ENCODE peak calls at places on chromosomes 3 and 15, in eight cellular contexts. N is cardiac muscle cell, J is kidney, U is left lung, Y is prostate gland, P is heart left ventricle, G is esophagus squamous epithelium, K is sigmoid colon. C is an unnamed sample.
A peak's percentile ranks its signal among the peaks of the same experiment; 100 is the strongest.

GRCh38 chr3:72722930-72723726 is 125.1 kb downstream of the SHQ1 start:
- DNase-seq in Y (peak; percentile 96), N (no peak), U (no peak), J (peak; percentile 89), P (no peak), K (no peak), G (no peak), C (no peak)

GRCh38 chr15:23003736-23004135 is 23.6 kb upstream of the CYFIP1 start:
- DNase-seq in G (no peak), Y (no peak), J (no peak), K (peak; percentile 10), P (no peak), N (no peak), U (no peak), C (no peak)

GRCh38 chr3:48057521-48057920 is 41.3 kb upstream of the MAP4 start:
- DNase-seq in U (no peak), J (no peak), N (no peak), K (no peak), Y (no peak), G (no peak), P (no peak), C (no peak)

GRCh38 chr15:86647810-86648440 is 568.3 kb downstream of the AGBL1 start:
- DNase-seq in J (no peak), U (no peak), N (no peak), P (no peak), Y (no peak), G (no peak), K (no peak), C (no peak)

GRCh38 chr3:28646435-28646834 is 297.8 kb upstream of the AZI2 start:
- DNase-seq in K (no peak), N (no peak), J (no peak), G (no peak), U (no peak), Y (no peak), P (no peak), C (no peak)

GRCh38 chr3:101676765-101677435 is at the start of gene ZBTB11:
- DNase-seq in P (peak; percentile 100), J (peak; percentile 100), U (peak; percentile 98), K (peak; percentile 100), Y (peak; percentile 100), N (peak; percentile 100), G (no peak), C (peak; percentile 100)

GRCh38 chr15:25563571-25563970 is 124.7 kb upstream of the UBE3A start:
- DNase-seq in P (no peak), G (no peak), Y (no peak), U (no peak), N (no peak), J (no peak), K (no peak), C (no peak)

GRCh38 chr15:66633851-66634250 is 68.1 kb upstream of the LCTL start:
- DNase-seq in K (no peak), N (no peak), Y (no peak), U (no peak), P (no peak), J (no peak), G (no peak), C (no peak)

GRCh38 chr3:38005076-38006020 is 14.8 kb downstream of the VILL start:
- DNase-seq in J (peak; percentile 85), G (no peak), Y (peak; percentile 76), U (no peak), N (no peak), P (peak; percentile 85), K (no peak), C (no peak)

GRCh38 chr3:156674911-156675743 is 737 bp downstream of the TIPARP start:
- DNase-seq in Y (peak; percentile 56), N (peak; percentile 56), G (no peak), J (peak; percentile 90), P (peak; percentile 82), U (peak; percentile 91), K (peak; percentile 81), C (peak; percentile 51)

GRCh38 chr3:193829781-193830180 is 236.8 kb downstream of the OPA1 start:
- DNase-seq in J (no peak), K (no peak), N (no peak), U (no peak), G (no peak), Y (peak; percentile 79), P (no peak), C (no peak)

GRCh38 chr3:52195823-52196331 is 2.1 kb upstream of the ALAS1 start:
- DNase-seq in P (no peak), N (no peak), K (no peak), Y (no peak), G (no peak), U (peak; percentile 68), J (no peak), C (no peak)

GRCh38 chr15:64699767-64700388 is 75.5 kb downstream of the RBPMS2 start:
- DNase-seq in G (no peak), N (peak; percentile 93), Y (peak; percentile 51), P (peak; percentile 71), K (no peak), J (no peak), U (no peak), C (no peak)

GRCh38 chr15:81161215-81161673 is 27.2 kb downstream of the CFAP161 start:
- DNase-seq in G (no peak), P (no peak), J (no peak), K (no peak), U (no peak), Y (no peak), N (no peak), C (no peak)

GRCh38 chr3:49903451-49904424 is at the start of gene MST1R:
- DNase-seq in J (peak; percentile 95), N (peak; percentile 78), K (peak; percentile 84), P (peak; percentile 76), U (peak; percentile 97), Y (peak; percentile 74), G (peak; percentile 12), C (peak; percentile 54)

GRCh38 chr3:49910409-49911123 is 6.9 kb upstream of the MST1R start:
- DNase-seq in G (no peak), J (no peak), N (peak; percentile 51), U (no peak), Y (no peak), P (no peak), K (no peak), C (no peak)

GRCh38 chr3:49908378-49909199 is 4.9 kb upstream of the MST1R start:
- DNase-seq in P (no peak), N (no peak), K (no peak), Y (no peak), U (no peak), J (no peak), G (no peak), C (no peak)

GRCh38 chr3:49902511-49903345 is 945 bp downstream of the MST1R start:
- DNase-seq in Y (no peak), P (no peak), N (no peak), K (no peak), G (no peak), J (no peak), U (no peak), C (no peak)

GRCh38 chr3:49906004-49906860 is 2.6 kb upstream of the MST1R start:
- DNase-seq in N (peak; percentile 55), J (peak; percentile 84), Y (peak; percentile 40), P (peak; percentile 54), U (peak; percentile 86), K (no peak), G (no peak), C (no peak)
- H3K27ac ChIP-seq in N (no peak overlapping the region), J (no peak overlapping the region), Y (peak overlapping the region; percentile 58), P (no peak overlapping the region), U (peak overlapping the region; percentile 65), K (peak overlapping the region; percentile 61), G (peak overlapping the region; percentile 68), C (peak overlapping the region; percentile 47)

GRCh38 chr3:31106912-31107311 is 212.5 kb upstream of the GADL1 start:
- DNase-seq in G (no peak), P (no peak), Y (no peak), J (no peak), U (no peak), K (no peak), N (no peak), C (no peak)

GRCh38 chr3:31103623-31104180 is 209.2 kb upstream of the GADL1 start:
- DNase-seq in G (no peak), N (no peak), U (no peak), J (no peak), Y (no peak), K (no peak), P (no peak), C (no peak)

GRCh38 chr3:31105438-31106077 is 211.1 kb upstream of the GADL1 start:
- DNase-seq in J (no peak), K (no peak), Y (no peak), N (no peak), P (no peak), U (no peak), G (no peak), C (no peak)

GRCh38 chr3:31105011-31105410 is 210.6 kb upstream of the GADL1 start:
- DNase-seq in J (no peak), G (no peak), U (no peak), Y (no peak), N (no peak), K (no peak), P (no peak), C (no peak)

DNA sequence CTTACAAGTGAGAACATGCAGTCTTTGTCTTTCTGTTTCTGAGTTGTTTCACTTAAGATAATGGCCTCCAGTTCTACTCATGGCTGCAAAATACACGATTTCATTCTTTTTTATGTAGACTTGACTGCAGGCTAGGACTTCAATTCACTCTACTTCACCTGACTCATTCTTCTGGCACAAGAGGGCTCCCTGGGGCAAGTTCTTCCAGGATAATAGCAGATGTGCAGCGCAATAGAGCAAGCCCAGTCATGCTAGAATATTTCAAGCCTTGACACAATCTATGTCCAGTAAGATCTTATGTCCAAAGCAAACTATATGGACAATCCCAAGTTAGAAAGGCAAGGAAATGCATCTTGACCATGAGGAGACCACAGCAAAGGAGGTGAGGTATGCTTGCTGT is 211.7 kb upstream of the GADL1 start:
- DNase-seq in K (no peak), J (no peak), G (no peak), Y (peak; percentile 29), N (no peak), P (no peak), U (no peak), C (no peak)
- TF ChIP-seq CTCF in K (no peak), J (no peak), G (no peak), Y (no peak), N (no peak), P (no peak), U (no peak), C (no peak)

DNA sequence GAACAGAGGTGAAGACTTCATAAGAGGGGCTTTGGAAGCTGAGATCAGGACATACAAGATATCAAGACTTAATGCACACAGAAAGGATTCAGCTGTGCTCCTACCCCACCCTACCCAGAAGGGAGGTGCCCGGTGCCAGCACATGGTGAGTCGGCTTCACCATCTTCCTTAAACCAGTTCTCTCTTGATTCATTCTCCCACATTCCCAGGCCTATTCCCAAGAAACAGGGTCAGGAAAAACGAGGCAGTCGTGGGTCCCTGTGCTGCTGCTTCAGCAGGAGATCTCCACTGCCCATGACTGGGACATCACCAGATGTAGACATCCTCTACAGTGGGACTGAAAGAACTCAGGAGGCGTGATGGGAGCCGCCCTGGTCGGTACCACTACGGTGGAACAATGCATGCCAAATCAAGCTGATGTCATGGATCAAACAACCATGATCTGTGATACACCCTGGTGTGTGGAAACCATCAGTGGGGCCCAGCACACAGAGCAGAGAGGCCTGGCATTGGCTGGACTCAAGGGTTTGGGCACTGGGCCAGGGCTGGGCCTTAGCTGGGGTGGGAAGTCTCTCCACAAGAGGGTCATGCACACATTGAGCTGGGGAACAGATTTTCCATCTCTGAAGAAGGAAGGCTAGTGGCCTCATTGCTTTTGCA is 41.9 kb downstream of the CCDC12 start:
- DNase-seq in J (peak; percentile 86), K (peak; percentile 66), U (no peak), P (peak; percentile 84), Y (no peak), G (no peak), N (peak; percentile 63), C (peak; percentile 42)
- H3K36me3 ChIP-seq in J (peaks cover 28% of the 10 kb centered on the region), K (peaks cover 9% of the 10 kb centered on the region), U (no peaks in the 10 kb centered on the region), P (peaks cover 37% of the 10 kb centered on the region), Y (no peaks in the 10 kb centered on the region), G (peaks cover 39% of the 10 kb centered on the region), N (no peaks in the 10 kb centered on the region), C (no peaks in the 10 kb centered on the region)

GRCh38 chr3:143002727-143003126 is 1.4 kb downstream of the U2SURP start:
- DNase-seq in G (no peak), U (no peak), J (no peak), P (no peak), K (no peak), Y (no peak), N (no peak), C (no peak)
- H3K27ac ChIP-seq in G (peak overlapping the region; percentile 88), U (peak overlapping the region; percentile 89), J (no peak overlapping the region), P (no peak overlapping the region), K (peak overlapping the region; percentile 93), Y (no peak overlapping the region), N (peak overlapping the region; percentile 98), C (peak overlapping the region; percentile 89)

C was measured in uterus.